ENCODE peak calls at places on chromosome 11, in four cellular contexts. S is H1, W is IMR-90, Z is H9. R is an unnamed sample.

GRCh38 chr11:95912902-95913560 is 10.9 kb downstream of the MTMR2 start:
- DNase-seq in S (no peak), W (peak), Z (no peak), R (no peak)

GRCh38 chr11:104876324-104876723 is 21.9 kb downstream of the CASP12 start:
- DNase-seq in S (no peak), W (no peak), Z (no peak), R (no peak)

GRCh38 chr11:106012744-106013143 is 9.3 kb downstream of the MSANTD4 start:
- DNase-seq in S (no peak), W (peak), Z (no peak), R (peak)

GRCh38 chr11:30608534-30608933 is 22.4 kb upstream of the MPPED2 start:
- DNase-seq in S (no peak), W (no peak), Z (no peak), R (peak)

GRCh38 chr11:19241260-19242183 is 777 bp upstream of the E2F8 start:
- DNase-seq in S (peak), W (no peak), Z (peak), R (peak)

GRCh38 chr11:111598546-111598945 is 3.7 kb upstream of the SIK2 start:
- DNase-seq in S (no peak), W (peak), Z (no peak), R (no peak)

GRCh38 chr11:90919332-90919731 is 696.5 kb upstream of the CHORDC1 start:
- DNase-seq in S (no peak), W (no peak), Z (no peak), R (no peak)

GRCh38 chr11:87150936-87151335 is 113.2 kb downstream of the TMEM135 start:
- DNase-seq in S (no peak), W (peak), Z (no peak), R (no peak)

GRCh38 chr11:103091441-103091809 is 535 bp downstream of the DCUN1D5 start:
- DNase-seq in S (peak), W (peak), Z (peak), R (peak)

GRCh38 chr11:68401856-68402255 is 58.7 kb upstream of the PPP6R3 start:
- DNase-seq in S (no peak), W (no peak), Z (no peak), R (no peak)

GRCh38 chr11:62613275-62613864 is 313 bp downstream of the ROM1 start:
- DNase-seq in S (no peak), W (no peak), Z (no peak), R (no peak)

GRCh38 chr11:62898027-62898426 is 17.3 kb downstream of the SLC3A2 start:
- DNase-seq in S (no peak), W (no peak), Z (no peak), R (no peak)

GRCh38 chr11:117634756-117635593 is 162.0 kb downstream of the DSCAML1 start:
- DNase-seq in S (no peak), W (no peak), Z (no peak), R (no peak)

GRCh38 chr11:46357483-46357936 is 10.2 kb downstream of the DGKZ start:
- DNase-seq in S (no peak), W (no peak), Z (no peak), R (peak)

GRCh38 chr11:2991477-2992233 is 474 bp downstream of the NAP1L4 start:
- DNase-seq in S (no peak), W (peak), Z (no peak), R (peak)
- H3K18ac ChIP-seq in S (peak), W (peak), Z (peak), R (peak)

DNA sequence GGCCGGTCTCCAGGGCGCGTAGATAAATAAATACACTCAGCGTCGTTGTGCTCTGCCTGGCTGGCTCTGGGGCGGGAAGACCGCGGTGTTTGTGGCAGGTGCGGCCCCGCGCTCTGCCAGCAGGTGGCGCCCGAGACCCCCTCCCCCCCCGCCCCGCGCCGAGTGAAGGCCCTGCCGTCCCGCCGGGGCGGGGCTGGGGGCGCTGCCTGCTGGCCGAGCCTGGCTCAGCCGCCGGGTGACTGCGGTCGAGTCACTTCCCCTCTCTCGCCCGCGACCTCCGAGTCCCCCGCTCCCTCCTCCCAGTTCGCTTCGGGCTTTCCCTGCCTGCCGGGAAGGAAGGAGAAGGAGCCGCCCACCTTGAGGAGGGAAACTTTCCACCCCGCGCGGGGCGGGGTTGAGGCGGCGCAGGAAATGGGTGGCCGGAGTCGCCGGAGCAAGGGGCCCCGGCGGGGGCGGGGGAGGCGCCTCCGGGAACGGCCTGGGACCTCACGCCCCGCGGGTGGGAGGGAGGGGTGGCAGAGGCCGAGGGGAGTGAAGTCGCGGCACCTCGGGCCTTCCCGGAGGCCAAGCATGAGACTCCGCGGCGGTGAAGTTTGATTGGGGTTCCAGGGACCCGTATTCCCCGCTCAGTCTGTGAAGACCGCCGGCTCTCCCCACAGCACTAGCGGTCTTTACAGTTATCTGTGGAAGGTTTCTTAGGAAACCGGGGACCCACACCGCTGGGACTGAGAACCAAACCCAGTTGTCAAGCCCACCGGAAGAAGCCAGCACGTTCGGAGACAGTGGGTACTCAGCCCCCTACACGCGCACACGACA is 1.5 kb upstream of the EHBP1L1 start:
- DNase-seq in S (peak), W (peak), Z (peak), R (peak)
- H3K9ac ChIP-seq in S (peak), W (peak), Z (no peak), R (peak)

DNA sequence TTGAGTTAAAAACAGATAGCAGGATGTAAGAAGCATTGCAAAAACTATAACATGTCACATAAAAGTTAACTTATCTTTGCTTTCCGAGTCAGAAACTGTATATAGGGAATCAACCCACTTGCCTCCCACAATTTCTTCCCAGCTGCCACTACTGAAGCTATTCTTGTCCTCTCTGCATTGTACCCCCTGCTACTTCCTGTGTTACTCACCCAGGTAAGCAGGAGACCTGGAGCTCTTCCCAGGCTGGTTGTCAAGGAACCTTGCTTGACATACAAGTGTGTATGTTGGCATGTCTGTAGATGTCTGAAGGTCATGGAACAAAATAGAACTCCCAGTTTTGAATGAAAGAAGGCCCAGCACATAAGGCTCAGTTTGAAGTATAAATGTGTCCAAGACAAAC is 74.3 kb upstream of the LRRC4C start:
- DNase-seq in S (no peak), W (no peak), Z (no peak), R (no peak)
- H4K5ac ChIP-seq in S (no peak), W (no peak), Z (no peak), R (no peak)

GRCh38 chr11:65791719-65792213 is 4.9 kb downstream of the OVOL1 start:
- DNase-seq in S (no peak), W (no peak), Z (no peak), R (no peak)
- H3K18ac ChIP-seq in S (no peak), W (no peak), Z (no peak), R (no peak)

GRCh38 chr11:11845551-11845950 is 3.8 kb downstream of the USP47 start:
- DNase-seq in S (no peak), W (peak), Z (no peak), R (no peak)

GRCh38 chr11:11844272-11844671 is 2.5 kb downstream of the USP47 start:
- DNase-seq in S (no peak), W (no peak), Z (no peak), R (no peak)

GRCh38 chr11:11849127-11849746 is 7.5 kb downstream of the USP47 start:
- DNase-seq in S (no peak), W (peak), Z (peak), R (peak)

GRCh38 chr11:11845066-11845465 is 3.3 kb downstream of the USP47 start:
- DNase-seq in S (no peak), W (no peak), Z (no peak), R (peak)

GRCh38 chr11:11847082-11847481 is 5.3 kb downstream of the USP47 start:
- DNase-seq in S (no peak), W (no peak), Z (no peak), R (no peak)
- H3K9ac ChIP-seq in S (no peak), W (no peak), Z (no peak), R (no peak)